ENCODE peak calls at places on chromosomes 1 and 21, in nine cellular contexts. O is tibial nerve; B is CD8-positive, alpha-beta memory T cell; A is Karpas-422; V is Panc1; Q is astrocyte; J is substantia nigra; C is lower lobe of right lung; H is coronary artery. T is an unnamed sample.

GRCh38 chr1:83897516-83897915 is 101.4 kb downstream of the TTLL7 start:
- DNase-seq in B (no peak), Q (no peak), V (no peak), J (no peak), A (no peak), O (no peak), H (no peak), C (no peak), T (no peak)

GRCh38 chr1:211643324-211644212 is 31.9 kb downstream of the NEK2 start:
- DNase-seq in O (no peak), Q (no peak), J (no peak), B (peak), H (no peak), A (no peak), C (peak), V (no peak), T (peak)

GRCh38 chr1:32349211-32349708 is 13.0 kb downstream of the FAM229A start:
- DNase-seq in J (no peak), B (no peak), O (no peak), C (peak), V (no peak), A (no peak), Q (peak), H (no peak), T (no peak)

GRCh38 chr1:211613108-211613947 is 34.4 kb upstream of the SLC30A1 start:
- DNase-seq in H (peak), B (no peak), Q (peak), O (peak), C (peak), J (no peak), V (peak), A (no peak), T (peak)

GRCh38 chr1:43152866-43153265 is 19.2 kb downstream of the EBNA1BP2 start:
- DNase-seq in B (no peak), A (no peak), V (no peak), J (no peak), Q (no peak), C (no peak), O (no peak), H (no peak), T (peak)

GRCh38 chr1:233607252-233608119 is 6.4 kb upstream of the KCNK1 start:
- DNase-seq in V (no peak), H (no peak), A (no peak), B (no peak), O (no peak), C (no peak), Q (peak), J (no peak), T (peak)

GRCh38 chr1:197928849-197929336 is 11.7 kb downstream of the LHX9 start:
- DNase-seq in V (no peak), A (peak), B (no peak), J (no peak), H (no peak), Q (no peak), C (peak), O (no peak), T (no peak)

GRCh38 chr1:243917177-243917862 is 67.3 kb upstream of the AKT3 start:
- DNase-seq in A (no peak), C (peak), J (peak), O (no peak), V (no peak), B (peak), Q (peak), H (no peak), T (peak)

GRCh38 chr21:25942145-25942544 is 207.4 kb downstream of the GABPA start:
- DNase-seq in J (no peak), C (no peak), V (no peak), O (no peak), B (no peak), A (no peak), H (no peak), Q (no peak), T (no peak)

GRCh38 chr1:45490121-45490622 is 791 bp downstream of the TESK2 start:
- DNase-seq in V (no peak), C (no peak), Q (peak), B (no peak), A (peak), O (peak), J (no peak), H (no peak), T (peak)

GRCh38 chr21:39085843-39086415 is 97.3 kb downstream of the PSMG1 start:
- DNase-seq in O (no peak), B (no peak), J (no peak), H (peak), C (no peak), V (no peak), A (peak), Q (no peak), T (no peak)

GRCh38 chr21:41600961-41601572 is 93.1 kb upstream of the TMPRSS2 start:
- DNase-seq in H (peak), O (no peak), A (no peak), V (no peak), B (no peak), J (no peak), C (no peak), Q (no peak), T (no peak)

GRCh38 chr1:205435904-205436573 is 14.2 kb upstream of the LEMD1 start:
- DNase-seq in A (no peak), B (no peak), J (no peak), Q (no peak), H (no peak), O (no peak), V (no peak), C (no peak), T (no peak)

GRCh38 chr1:96538001-96538649 is 183.5 kb upstream of the PTBP2 start:
- DNase-seq in J (no peak), Q (peak), H (peak), V (no peak), A (peak), O (peak), C (no peak), B (no peak), T (no peak)

GRCh38 chr1:242802973-242803372 is 278.5 kb upstream of the PLD5 start:
- DNase-seq in Q (no peak), J (no peak), B (no peak), V (no peak), C (no peak), A (no peak), O (no peak), H (no peak), T (no peak)

GRCh38 chr1:90925928-90926869 is 95.6 kb downstream of the ZNF644 start:
- DNase-seq in H (no peak), A (no peak), O (no peak), V (peak), C (no peak), J (no peak), B (no peak), Q (peak), T (peak)

GRCh38 chr1:201711101-201711597 is 117.8 kb upstream of the IPO9 start:
- DNase-seq in B (no peak), A (no peak), Q (no peak), C (no peak), H (no peak), V (no peak), O (no peak), J (no peak), T (no peak)

GRCh38 chr1:94790246-94790645 is 29.9 kb upstream of the SLC44A3 start:
- DNase-seq in H (no peak), Q (no peak), V (no peak), J (no peak), C (no peak), O (no peak), B (no peak), A (no peak), T (no peak)

GRCh38 chr1:2845874-2846273 is 44.4 kb upstream of the TTC34 start:
- DNase-seq in B (no peak), V (no peak), C (no peak), J (no peak), O (no peak), Q (no peak), A (no peak), H (no peak), T (no peak)

GRCh38 chr1:155136728-155137127 is 1.1 kb downstream of the SLC50A1 start:
- DNase-seq in C (no peak), Q (no peak), J (no peak), B (peak), H (peak), V (no peak), O (no peak), A (peak), T (no peak)

GRCh38 chr21:44300262-44300959 is 558 bp downstream of the PFKL start:
- DNase-seq in C (peak), Q (peak), O (peak), V (no peak), H (no peak), B (peak), J (peak), A (peak), T (peak)

GRCh38 chr21:37415938-37416337 is 49.4 kb downstream of the DYRK1A start:
- DNase-seq in H (no peak), C (no peak), O (no peak), A (no peak), J (no peak), V (no peak), Q (no peak), B (no peak), T (no peak)

GRCh38 chr1:180155202-180155682 is 573 bp downstream of the QSOX1 start:
- DNase-seq in H (no peak), Q (no peak), B (no peak), O (no peak), V (no peak), J (no peak), C (no peak), A (no peak), T (no peak)

GRCh38 chr1:17877896-17878295 is 122.8 kb downstream of the ACTL8 start:
- DNase-seq in H (peak), Q (peak), V (no peak), B (no peak), C (no peak), A (no peak), O (no peak), J (no peak), T (no peak)

DNA sequence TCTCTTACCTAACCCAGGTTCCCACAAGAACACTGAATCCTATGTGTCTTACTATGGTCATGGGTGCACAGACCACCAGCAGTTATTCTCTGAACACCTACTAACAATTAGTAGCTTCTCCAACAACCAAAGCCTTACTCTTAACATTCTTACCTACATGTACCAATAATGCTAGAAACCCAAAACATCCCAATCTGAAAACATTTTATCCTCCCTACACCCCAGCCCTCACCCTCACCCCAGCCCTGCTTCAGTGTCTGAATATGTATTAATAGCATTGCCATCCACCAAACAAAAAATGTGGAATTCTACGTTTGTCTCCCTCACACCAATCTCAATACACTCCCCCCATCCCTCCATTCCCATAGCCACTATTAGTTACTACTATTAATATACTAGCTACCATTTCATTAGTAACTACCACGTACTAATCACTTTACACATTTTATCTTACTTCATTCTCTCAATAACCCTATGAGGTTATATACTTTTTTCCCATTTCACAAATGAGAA is 2.6 kb downstream of the TRIM33 start:
- DNase-seq in Q (no peak), J (no peak), A (no peak), B (no peak), O (no peak), H (no peak), C (no peak), V (no peak), T (no peak)
- H3K27ac ChIP-seq in Q (no peak), J (no peak), A (peak), B (no peak), O (no peak), H (no peak), C (no peak), V (no peak), T (no peak)

GRCh38 chr1:208203848-208204609 is 40.2 kb downstream of the PLXNA2 start:
- DNase-seq in O (no peak), Q (peak), J (no peak), B (no peak), C (no peak), V (no peak), H (peak), A (no peak), T (no peak)

GRCh38 chr1:208202333-208202987 is 41.7 kb downstream of the PLXNA2 start:
- DNase-seq in V (no peak), J (no peak), C (no peak), O (no peak), B (no peak), Q (no peak), H (no peak), A (no peak), T (no peak)

GRCh38 chr1:208204779-208205178 is 39.4 kb downstream of the PLXNA2 start:
- DNase-seq in V (no peak), H (no peak), Q (no peak), O (no peak), B (no peak), J (no peak), A (peak), C (no peak), T (no peak)

GRCh38 chr1:208201241-208201640 is 42.9 kb downstream of the PLXNA2 start:
- DNase-seq in Q (peak), A (no peak), O (peak), B (no peak), C (no peak), J (no peak), V (no peak), H (no peak), T (peak)

GRCh38 chr1:208203127-208203847 is 40.9 kb downstream of the PLXNA2 start:
- DNase-seq in H (no peak), C (peak), Q (peak), A (no peak), O (peak), B (no peak), J (peak), V (no peak), T (no peak)
- H3K27ac ChIP-seq in H (peak), C (peak), Q (peak), A (no peak), O (peak), B (no peak), J (no peak), V (no peak), T (peak)

GRCh38 chr1:10386761-10387482 is 11.9 kb upstream of the PGD start:
- DNase-seq in O (no peak), J (no peak), A (no peak), H (no peak), C (no peak), Q (no peak), B (no peak), V (no peak), T (no peak)

GRCh38 chr1:10388387-10388715 is 10.5 kb upstream of the PGD start:
- DNase-seq in C (no peak), J (no peak), V (no peak), B (no peak), H (no peak), Q (no peak), A (no peak), O (no peak), T (no peak)

GRCh38 chr1:10384219-10384618 is 14.6 kb upstream of the PGD start:
- DNase-seq in A (no peak), Q (no peak), H (no peak), J (no peak), V (no peak), B (no peak), C (no peak), O (no peak), T (no peak)

GRCh38 chr1:10387611-10388386 is 11.1 kb upstream of the PGD start:
- DNase-seq in V (no peak), Q (peak), C (no peak), H (no peak), A (peak), B (no peak), O (peak), J (peak), T (peak)

GRCh38 chr1:10389271-10389973 is 9.4 kb upstream of the PGD start:
- DNase-seq in H (no peak), C (no peak), J (no peak), V (no peak), O (no peak), Q (no peak), A (no peak), B (no peak), T (no peak)
- H3K27ac ChIP-seq in H (peak), C (peak), J (no peak), V (no peak), O (peak), Q (no peak), A (no peak), B (no peak), T (peak)

DNA sequence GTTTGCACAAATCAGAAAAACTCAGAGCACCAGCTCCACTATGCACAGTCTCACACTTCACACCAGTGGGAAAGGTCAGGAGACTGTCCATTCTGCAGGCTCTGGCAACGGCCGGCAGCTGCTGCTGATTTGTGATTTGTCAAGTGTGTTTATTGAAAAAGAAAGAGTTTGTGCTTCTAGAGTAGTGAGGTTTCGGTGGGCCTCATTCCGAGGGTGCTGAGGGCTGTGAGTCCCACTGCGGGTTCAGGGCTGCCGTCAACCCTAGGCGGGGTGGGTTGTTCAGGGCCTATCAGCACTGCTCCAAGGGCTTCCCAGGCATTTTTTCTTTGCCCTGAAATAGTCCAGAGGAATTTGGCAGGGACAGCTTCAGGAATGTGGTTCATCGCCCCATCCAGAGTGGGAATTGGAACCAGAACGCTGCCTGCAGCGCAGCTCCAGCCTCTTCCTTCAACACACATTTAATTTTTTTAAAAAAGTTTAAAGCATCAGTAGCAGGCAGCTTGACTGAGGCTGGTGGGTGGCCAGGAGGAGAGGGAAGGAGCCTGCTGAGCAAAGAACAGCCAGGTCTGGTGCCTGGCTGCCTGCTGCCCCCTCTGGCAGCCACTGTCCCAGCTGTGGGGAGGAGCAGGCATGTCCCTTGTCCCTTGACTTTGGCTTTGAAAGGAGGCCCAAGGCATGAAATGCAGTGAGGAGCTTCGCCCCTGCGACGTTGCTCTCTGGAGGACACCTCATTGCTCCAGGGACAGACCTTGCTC is 19.7 kb downstream of the STUM start:
- DNase-seq in H (no peak), C (no peak), A (peak), Q (no peak), O (no peak), J (no peak), B (no peak), V (no peak), T (no peak)
- H3K27ac ChIP-seq in H (peak), C (no peak), A (no peak), Q (no peak), O (peak), J (no peak), B (no peak), V (no peak), T (no peak)

GRCh38 chr21:46058339-46059145 is 39.4 kb upstream of the COL6A2 start:
- DNase-seq in Q (no peak), J (no peak), A (no peak), H (no peak), V (no peak), B (no peak), O (no peak), C (peak), T (no peak)
- H3K27ac ChIP-seq in Q (no peak), J (no peak), A (no peak), H (peak), V (no peak), B (no peak), O (peak), C (no peak), T (no peak)

DNA sequence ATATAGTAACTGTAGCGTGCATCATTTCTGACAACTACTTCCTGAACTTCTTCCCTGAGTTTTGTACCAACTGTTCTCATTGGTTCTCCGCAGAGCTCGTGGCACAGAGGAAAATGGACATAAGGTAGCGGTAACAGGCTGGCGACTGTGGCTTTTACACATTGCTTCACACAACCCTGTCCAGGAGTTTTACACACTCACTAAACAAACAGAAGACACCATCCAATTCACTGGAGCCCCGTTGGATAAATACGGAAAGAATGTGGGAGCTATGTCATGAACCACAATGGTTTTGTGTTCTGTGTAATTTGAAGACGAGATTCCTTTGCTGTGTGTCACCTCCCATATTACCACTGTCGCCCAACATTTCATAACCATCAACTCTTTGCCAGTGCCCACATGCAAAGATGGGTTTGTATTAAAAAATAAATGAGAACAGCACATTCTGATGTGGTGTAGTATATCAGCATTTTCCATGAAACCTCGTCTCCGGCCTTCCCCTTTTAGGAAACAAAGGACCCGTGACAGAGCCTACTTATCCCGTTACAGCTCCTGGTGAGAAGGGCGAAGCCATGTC is 47.3 kb upstream of the ENAH start:
- DNase-seq in O (peak), Q (peak), B (no peak), A (no peak), J (no peak), H (no peak), V (peak), C (no peak), T (peak)
- H3K27ac ChIP-seq in O (no peak), Q (peak), B (no peak), A (no peak), J (no peak), H (peak), V (peak), C (no peak), T (peak)

GRCh38 chr1:173107696-173108095 is 57.0 kb upstream of the TNFSF18 start:
- DNase-seq in V (no peak), O (no peak), B (no peak), H (no peak), J (no peak), Q (no peak), A (no peak), C (no peak), T (no peak)
- H3K27ac ChIP-seq in V (no peak), O (no peak), B (no peak), H (no peak), J (no peak), Q (no peak), A (no peak), C (no peak), T (no peak)

GRCh38 chr1:156742801-156743200 is 1.9 kb upstream of the MRPL24 start:
- DNase-seq in C (peak), A (no peak), O (no peak), B (no peak), H (no peak), V (no peak), Q (no peak), J (no peak), T (no peak)
- H3K27ac ChIP-seq in C (no peak), A (no peak), O (no peak), B (no peak), H (no peak), V (peak), Q (no peak), J (no peak), T (peak)